ENCODE peak calls at places on chromosome 14, in four cellular contexts. X is A549, K is K562, U is HepG2. W is an unnamed sample.

GRCh38 chr14:90645842-90646443 is 170.3 kb downstream of the TTC7B start:
- DNase-seq in X (peak), K (no peak), U (peak), W (peak)

GRCh38 chr14:61860294-61860918 is 98.2 kb downstream of the SNAPC1 start:
- DNase-seq in X (peak), K (peak), U (peak), W (peak)

GRCh38 chr14:100132903-100133510 is 26.4 kb downstream of the DEGS2 start:
- DNase-seq in X (no peak), K (no peak), U (no peak), W (no peak)

GRCh38 chr14:71659165-71659564 is 273.1 kb upstream of the RGS6 start:
- DNase-seq in X (no peak), K (no peak), U (peak), W (no peak)

GRCh38 chr14:66104486-66104885 is 381.7 kb upstream of the CCDC196 start:
- DNase-seq in X (no peak), K (no peak), U (no peak), W (peak)

GRCh38 chr14:97113339-97113738 is 316.2 kb downstream of the VRK1 start:
- DNase-seq in X (peak), K (no peak), U (no peak), W (no peak)

GRCh38 chr14:96268426-96269358 is 12.7 kb downstream of the BDKRB1 start:
- DNase-seq in X (peak), K (no peak), U (no peak), W (no peak)

GRCh38 chr14:23665302-23666016 is 29.3 kb downstream of the DHRS2 start:
- DNase-seq in X (no peak), K (no peak), U (no peak), W (no peak)

GRCh38 chr14:23695220-23695999 is 59.2 kb downstream of the DHRS2 start:
- DNase-seq in X (no peak), K (no peak), U (no peak), W (peak)

GRCh38 chr14:98114122-98114895 is 1157.7 kb downstream of the BCL11B start:
- DNase-seq in X (no peak), K (no peak), U (no peak), W (no peak)

GRCh38 chr14:59511916-59512530 is 27.7 kb downstream of the JKAMP start:
- DNase-seq in X (peak), K (peak), U (no peak), W (peak)

GRCh38 chr14:71328183-71328582 is 420.9 kb downstream of the PCNX1 start:
- DNase-seq in X (no peak), K (no peak), U (no peak), W (no peak)

GRCh38 chr14:93173943-93174395 is 10.7 kb downstream of the MOAP1 start:
- DNase-seq in X (no peak), K (peak), U (no peak), W (no peak)

GRCh38 chr14:64817631-64818030 is 62.1 kb downstream of the SPTB start:
- DNase-seq in X (no peak), K (no peak), U (no peak), W (no peak)

GRCh38 chr14:32702571-32702970 is 236.1 kb upstream of the NPAS3 start:
- DNase-seq in X (no peak), K (no peak), U (no peak), W (peak)

GRCh38 chr14:106518054-106518943 is 991.9 kb downstream of the TMEM121 start:
- DNase-seq in X (peak), K (peak), U (no peak), W (no peak)

GRCh38 chr14:72616294-72616693 is 277.6 kb downstream of the DPF3 start:
- DNase-seq in X (no peak), K (no peak), U (no peak), W (no peak)

GRCh38 chr14:63435838-63436237 is 107.3 kb downstream of the PPP2R5E start:
- DNase-seq in X (peak), K (no peak), U (peak), W (no peak)

GRCh38 chr14:89707086-89707485 is 247.4 kb downstream of the EFCAB11 start:
- DNase-seq in X (no peak), K (no peak), U (no peak), W (no peak)

GRCh38 chr14:74085047-74085637 is 386 bp downstream of the LIN52 start:
- DNase-seq in X (peak), K (peak), U (peak), W (peak)

GRCh38 chr14:64464695-64465094 is 604 bp upstream of the AKAP5 start:
- DNase-seq in X (no peak), K (no peak), U (no peak), W (no peak)

GRCh38 chr14:88234442-88234841 is 88.6 kb downstream of the KCNK10 start:
- DNase-seq in X (no peak), K (no peak), U (no peak), W (no peak)

GRCh38 chr14:94654071-94654974 is 42.1 kb downstream of the SERPINA3 start:
- DNase-seq in X (no peak), K (no peak), U (peak), W (no peak)

GRCh38 chr14:49306152-49306751 is 279.9 kb downstream of the RPS29 start:
- DNase-seq in X (peak), K (peak), U (peak), W (no peak)

GRCh38 chr14:23153891-23154796 is 29.3 kb downstream of the SLC7A8 start:
- DNase-seq in X (no peak), K (peak), U (no peak), W (peak)

GRCh38 chr14:30417121-30417520 is 141.8 kb upstream of the G2E3 start:
- DNase-seq in X (peak), K (no peak), U (no peak), W (no peak)

GRCh38 chr14:96897184-96897583 is 100.0 kb downstream of the VRK1 start:
- DNase-seq in X (no peak), K (no peak), U (no peak), W (no peak)

GRCh38 chr14:47389520-47389919 is 285.9 kb downstream of the MDGA2 start:
- DNase-seq in X (no peak), K (no peak), U (no peak), W (peak)

GRCh38 chr14:76653875-76654572 is 107.2 kb upstream of the VASH1 start:
- DNase-seq in X (no peak), K (no peak), U (peak), W (no peak)

GRCh38 chr14:65945333-65945732 is 532.8 kb downstream of the FUT8 start:
- DNase-seq in X (no peak), K (no peak), U (no peak), W (no peak)

GRCh38 chr14:93970967-93971634 is 5.3 kb downstream of the ASB2 start:
- DNase-seq in X (no peak), K (no peak), U (no peak), W (no peak)

GRCh38 chr14:92254786-92255185 is 68.2 kb upstream of the SLC24A4 start:
- DNase-seq in X (no peak), K (no peak), U (no peak), W (peak)

GRCh38 chr14:65098586-65098985 is 3.7 kb downstream of the MAX start:
- DNase-seq in X (no peak), K (no peak), U (no peak), W (no peak)

GRCh38 chr14:48373993-48374392 is 698.6 kb upstream of the MDGA2 start:
- DNase-seq in X (no peak), K (no peak), U (no peak), W (no peak)

GRCh38 chr14:86790408-86791364 is 1202.3 kb downstream of the GALC start:
- DNase-seq in X (no peak), K (no peak), U (peak), W (no peak)

DNA sequence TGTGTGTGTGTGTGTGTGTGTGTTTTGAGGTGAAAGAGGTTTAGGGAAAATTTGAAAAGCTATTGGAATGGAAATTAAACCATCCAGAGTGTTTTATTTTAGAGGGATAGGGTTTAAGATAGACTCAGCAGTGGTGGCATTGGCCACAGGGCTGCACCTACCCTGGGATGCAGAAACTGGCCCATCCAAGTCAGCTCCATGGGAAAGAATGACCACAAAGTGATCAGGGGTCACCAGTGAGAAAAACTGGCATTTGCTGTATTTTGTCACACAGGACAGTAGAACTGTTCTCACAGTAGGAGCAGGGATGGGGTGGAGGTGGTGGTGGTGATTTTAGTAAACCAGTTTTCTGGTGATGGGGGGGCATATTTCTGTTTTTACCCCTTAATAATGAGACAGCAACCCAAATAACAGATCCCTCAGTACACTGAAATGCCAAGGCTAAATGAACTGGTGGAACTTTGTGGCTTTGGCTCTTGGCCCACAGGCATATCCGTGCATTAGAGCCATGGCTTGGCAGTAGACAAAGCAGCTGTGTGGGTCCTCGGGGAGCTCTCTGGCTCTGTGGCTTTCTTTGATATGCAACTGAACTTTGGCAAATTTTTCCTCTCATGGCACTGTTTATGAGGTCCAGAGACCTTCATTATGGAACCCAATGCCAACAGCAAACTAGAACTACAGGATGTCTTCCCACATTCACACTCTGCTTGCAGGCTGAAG is 348.3 kb downstream of the ZFP36L1 start:
- DNase-seq in X (no peak), K (no peak), U (peak), W (no peak)
- TF ChIP-seq NR3C1 in X (no peak), K (no peak), U (no peak), W (no peak)

GRCh38 chr14:50835280-50835679 is 4.3 kb upstream of the NIN start:
- DNase-seq in X (no peak), K (no peak), U (peak), W (no peak)
- TF ChIP-seq NR3C1 in X (no peak), K (no peak), U (no peak), W (no peak)

GRCh38 chr14:104135121-104135903 is 3.1 kb upstream of the KIF26A start:
- DNase-seq in X (peak), K (no peak), U (peak), W (peak)
- TF ChIP-seq NR3C1 in X (no peak), K (no peak), U (no peak), W (no peak)

GRCh38 chr14:50529288-50530179 is 2.8 kb downstream of the MAP4K5 start:
- DNase-seq in X (no peak), K (peak), U (no peak), W (no peak)

GRCh38 chr14:50532502-50533313 is at the start of gene MAP4K5:
- DNase-seq in X (peak), K (peak), U (peak), W (peak)

GRCh38 chr14:50531595-50532501 is 521 bp downstream of the MAP4K5 start:
- DNase-seq in X (peak), K (peak), U (no peak), W (peak)

GRCh38 chr14:50530358-50530757 is 2.0 kb downstream of the MAP4K5 start:
- DNase-seq in X (no peak), K (no peak), U (no peak), W (no peak)

DNA sequence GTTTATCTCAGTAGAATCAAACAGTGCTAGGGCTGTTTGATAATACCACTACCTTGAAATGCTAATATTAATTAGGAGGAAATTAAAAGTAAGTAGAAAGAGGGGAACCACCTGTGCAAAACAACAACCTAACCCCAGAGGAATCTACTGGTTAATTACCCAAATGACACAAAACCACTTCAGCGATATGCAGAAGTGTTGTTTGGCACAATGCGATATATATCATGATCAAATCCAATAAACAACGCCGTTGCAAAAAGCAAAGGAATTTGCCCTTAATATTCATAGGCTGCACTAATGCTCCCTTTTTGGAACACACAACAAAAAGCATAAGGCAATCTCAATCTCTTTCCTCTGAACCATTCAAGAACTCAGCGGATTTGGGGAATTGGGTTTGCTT is 1.6 kb downstream of the MAP4K5 start:
- DNase-seq in X (no peak), K (no peak), U (no peak), W (no peak)
- TF ChIP-seq NR3C1 in X (no peak), K (no peak), U (no peak), W (no peak)

GRCh38 chr14:81319314-81319713 is 80.8 kb downstream of the STON2 start:
- DNase-seq in X (no peak), K (no peak), U (peak), W (no peak)
- TF ChIP-seq NR3C1 in X (no peak), K (no peak), U (no peak), W (no peak)

GRCh38 chr14:104437703-104438102 is 141.9 kb upstream of the C14orf180 start:
- DNase-seq in X (no peak), K (no peak), U (no peak), W (no peak)
- TF ChIP-seq NR3C1 in X (no peak), K (no peak), U (no peak), W (no peak)

GRCh38 chr14:78975734-78976133 is 805.6 kb downstream of the NRXN3 start:
- DNase-seq in X (no peak), K (no peak), U (no peak), W (no peak)

GRCh38 chr14:78970677-78971076 is 800.5 kb downstream of the NRXN3 start:
- DNase-seq in X (no peak), K (no peak), U (no peak), W (no peak)

GRCh38 chr14:78978896-78979295 is 808.7 kb downstream of the NRXN3 start:
- DNase-seq in X (no peak), K (no peak), U (no peak), W (no peak)

GRCh38 chr14:78972440-78972839 is 802.3 kb downstream of the NRXN3 start:
- DNase-seq in X (no peak), K (no peak), U (no peak), W (no peak)

GRCh38 chr14:78974691-78975090 is 804.5 kb downstream of the NRXN3 start:
- DNase-seq in X (no peak), K (no peak), U (no peak), W (no peak)
- TF ChIP-seq NR3C1 in X (no peak), K (no peak), U (no peak), W (no peak)

GRCh38 chr14:37198907-37199306 is 1.2 kb downstream of the MIPOL1 start:
- DNase-seq in X (no peak), K (no peak), U (no peak), W (no peak)
- TF ChIP-seq NR3C1 in X (no peak), K (no peak), U (no peak), W (no peak)

GRCh38 chr14:103495854-103496253 is 26.8 kb downstream of the CKB start:
- DNase-seq in X (no peak), K (no peak), U (no peak), W (no peak)

GRCh38 chr14:103491691-103492090 is 30.9 kb downstream of the CKB start:
- DNase-seq in X (no peak), K (no peak), U (no peak), W (no peak)

GRCh38 chr14:103488960-103489359 is 33.7 kb downstream of the CKB start:
- DNase-seq in X (no peak), K (no peak), U (no peak), W (no peak)

GRCh38 chr14:103492156-103492555 is 30.5 kb downstream of the CKB start:
- DNase-seq in X (no peak), K (no peak), U (no peak), W (no peak)

DNA sequence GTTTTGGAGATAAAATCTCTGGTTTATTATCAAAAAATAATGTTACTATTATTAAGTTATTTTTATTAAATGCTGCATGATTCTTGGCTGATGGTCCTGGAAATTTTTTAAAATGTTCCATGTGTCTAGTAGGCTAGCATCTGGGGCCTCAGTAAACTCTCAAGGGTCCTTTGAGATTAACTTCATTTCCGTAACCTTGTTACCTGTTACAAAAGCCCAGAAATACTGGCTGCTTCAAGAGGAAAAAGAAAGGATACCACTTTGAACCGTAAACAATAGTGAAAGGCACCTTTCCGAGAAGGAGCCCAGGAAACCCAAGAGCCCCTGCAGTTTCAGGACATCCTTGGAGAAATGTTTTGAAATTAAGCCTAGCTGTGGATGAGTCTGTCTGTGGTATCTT is 30.1 kb downstream of the CKB start:
- DNase-seq in X (no peak), K (no peak), U (no peak), W (no peak)
- TF ChIP-seq NR3C1 in X (no peak), K (no peak), U (no peak), W (no peak)

W was measured in WTC11.